ENCODE peak calls at places on chromosomes 2 and 18, in eight cellular contexts. M, E, R, T, N, X, S and K are unnamed samples.

GRCh38 chr2:239287461-239287860 is 113.4 kb downstream of the HDAC4 start:
- DNase-seq in M (no peak), E (no peak), R (no peak), T (no peak), N (no peak), X (no peak), S (no peak), K (no peak)

GRCh38 chr2:49153231-49153630 is 1.1 kb downstream of the FSHR start:
- DNase-seq in M (no peak), E (no peak), R (no peak), T (no peak), N (no peak), X (no peak), S (no peak), K (no peak)

GRCh38 chr2:237857791-237858190 is 1.6 kb upstream of the RAMP1 start:
- DNase-seq in M (no peak), E (no peak), R (no peak), T (no peak), N (no peak), X (no peak), S (no peak), K (no peak)

GRCh38 chr2:63842149-63843061 is 709 bp downstream of the UGP2 start:
- DNase-seq in M (no peak), E (peak), R (no peak), T (peak), N (no peak), X (peak), S (peak), K (no peak)

GRCh38 chr2:207868855-207869596 is 99.3 kb upstream of the FZD5 start:
- DNase-seq in M (no peak), E (no peak), R (no peak), T (no peak), N (no peak), X (no peak), S (no peak), K (no peak)

GRCh38 chr2:181457121-181457740 is at the start of gene ITGA4:
- DNase-seq in M (peak), E (peak), R (peak), T (peak), N (peak), X (peak), S (peak), K (no peak)

GRCh38 chr2:62410015-62410453 is 96.0 kb downstream of the TMEM17 start:
- DNase-seq in M (no peak), E (peak), R (peak), T (no peak), N (no peak), X (no peak), S (no peak), K (no peak)

GRCh38 chr2:146240376-146240775 is 1604.5 kb upstream of the ACVR2A start:
- DNase-seq in M (no peak), E (no peak), R (no peak), T (no peak), N (no peak), X (no peak), S (no peak), K (no peak)

GRCh38 chr18:70075906-70076305 is 128.2 kb upstream of the CD226 start:
- DNase-seq in M (no peak), E (no peak), R (no peak), T (no peak), N (no peak), X (no peak), S (no peak), K (no peak)

GRCh38 chr2:26976242-26976641 is 5.8 kb downstream of the MAPRE3 start:
- DNase-seq in M (no peak), E (peak), R (no peak), T (no peak), N (no peak), X (no peak), S (no peak), K (no peak)

GRCh38 chr18:10040287-10041011 is 126.6 kb downstream of the VAPA start:
- DNase-seq in M (no peak), E (peak), R (no peak), T (no peak), N (no peak), X (no peak), S (no peak), K (no peak)

GRCh38 chr2:172613035-172613434 is 57.1 kb downstream of the PDK1 start:
- DNase-seq in M (no peak), E (no peak), R (no peak), T (no peak), N (no peak), X (no peak), S (no peak), K (no peak)

GRCh38 chr2:46555646-46556205 is 76.4 kb downstream of the TMEM247 start:
- DNase-seq in M (no peak), E (no peak), R (no peak), T (no peak), N (no peak), X (no peak), S (no peak), K (no peak)

GRCh38 chr18:68316636-68317035 is 398.3 kb downstream of the TMX3 start:
- DNase-seq in M (no peak), E (peak), R (no peak), T (no peak), N (no peak), X (no peak), S (no peak), K (no peak)

GRCh38 chr2:2028041-2028440 is 283.7 kb upstream of the PXDN start:
- DNase-seq in M (no peak), E (no peak), R (peak), T (no peak), N (no peak), X (no peak), S (no peak), K (no peak)

GRCh38 chr2:33069894-33070651 is 123.3 kb downstream of the LTBP1 start:
- DNase-seq in M (no peak), E (peak), R (no peak), T (peak), N (no peak), X (peak), S (peak), K (peak)

GRCh38 chr2:202780514-202781021 is 91.0 kb downstream of the ICA1L start:
- DNase-seq in M (no peak), E (peak), R (no peak), T (no peak), N (no peak), X (peak), S (no peak), K (no peak)

GRCh38 chr2:238130696-238131628 is 7.5 kb upstream of the KLHL30 start:
- DNase-seq in M (no peak), E (no peak), R (no peak), T (peak), N (no peak), X (no peak), S (peak), K (no peak)

GRCh38 chr2:171185941-171186340 is 25.2 kb upstream of the TLK1 start:
- DNase-seq in M (no peak), E (peak), R (no peak), T (no peak), N (no peak), X (peak), S (no peak), K (no peak)

GRCh38 chr2:13056259-13056843 is 339.6 kb downstream of the TRIB2 start:
- DNase-seq in M (no peak), E (peak), R (no peak), T (no peak), N (no peak), X (no peak), S (no peak), K (no peak)

GRCh38 chr2:62672601-62673000 is 32.9 kb upstream of the EHBP1 start:
- DNase-seq in M (no peak), E (peak), R (no peak), T (no peak), N (no peak), X (peak), S (no peak), K (no peak)

GRCh38 chr2:141038341-141038740 is 1092.5 kb downstream of the LRP1B start:
- DNase-seq in M (no peak), E (no peak), R (no peak), T (no peak), N (no peak), X (no peak), S (no peak), K (no peak)

GRCh38 chr2:200471324-200471848 is 38.5 kb downstream of the KCTD18 start:
- DNase-seq in M (peak), E (peak), R (no peak), T (no peak), N (peak), X (no peak), S (no peak), K (no peak)

GRCh38 chr2:29617351-29617750 is 304.0 kb downstream of the ALK start:
- DNase-seq in M (no peak), E (no peak), R (peak), T (no peak), N (no peak), X (no peak), S (no peak), K (no peak)

GRCh38 chr2:236309669-236310029 is 45.4 kb upstream of the ASB18 start:
- DNase-seq in M (no peak), E (peak), R (peak), T (no peak), N (no peak), X (no peak), S (no peak), K (peak)

GRCh38 chr2:234425923-234426603 is 70.8 kb downstream of the ARL4C start:
- DNase-seq in M (peak), E (no peak), R (no peak), T (no peak), N (peak), X (no peak), S (peak), K (no peak)

GRCh38 chr2:232889876-232890401 is 19.9 kb downstream of the SNORC start:
- DNase-seq in M (no peak), E (no peak), R (peak), T (peak), N (no peak), X (no peak), S (no peak), K (no peak)

GRCh38 chr2:178211460-178211859 is 17.1 kb downstream of the OSBPL6 start:
- DNase-seq in M (no peak), E (no peak), R (no peak), T (no peak), N (no peak), X (no peak), S (no peak), K (no peak)

GRCh38 chr18:78510636-78511035 is 469.0 kb upstream of the SALL3 start:
- DNase-seq in M (no peak), E (no peak), R (peak), T (no peak), N (no peak), X (no peak), S (no peak), K (no peak)

GRCh38 chr2:209498574-209498973 is 74.7 kb downstream of the MAP2 start:
- DNase-seq in M (no peak), E (no peak), R (no peak), T (no peak), N (no peak), X (no peak), S (no peak), K (no peak)

GRCh38 chr18:42534313-42534712 is 579.3 kb downstream of the PIK3C3 start:
- DNase-seq in M (no peak), E (no peak), R (no peak), T (no peak), N (no peak), X (no peak), S (no peak), K (no peak)

GRCh38 chr2:71699428-71699827 is 246.1 kb downstream of the DYSF start:
- DNase-seq in M (no peak), E (no peak), R (no peak), T (no peak), N (no peak), X (no peak), S (no peak), K (no peak)

GRCh38 chr2:44268259-44268649 is 7.0 kb upstream of the SLC3A1 start:
- DNase-seq in M (no peak), E (peak), R (no peak), T (no peak), N (no peak), X (no peak), S (no peak), K (no peak)

GRCh38 chr2:200065477-200065876 is 110.1 kb downstream of the MAIP1 start:
- DNase-seq in M (no peak), E (no peak), R (no peak), T (no peak), N (no peak), X (no peak), S (no peak), K (no peak)